ENCODE peak calls at places on chromosomes 13 and 19, in ten cellular contexts. L, T, C, B, S, W, U, J, R and O are unnamed samples.

GRCh38 chr13:107827840-107828549 is 387.3 kb downstream of the LIG4 start:
- DNase-seq in L (peak; percentile 39), T (peak; percentile 26), C (no peak), B (no peak), S (no peak), W (no peak), U (no peak), J (no peak), R (no peak), O (no peak)

GRCh38 chr13:112657850-112658445 is 31.9 kb upstream of the ATP11A start:
- DNase-seq in L (peak; percentile 87), T (peak; percentile 78), C (peak; percentile 33), B (peak; percentile 81), S (no peak), W (no peak), U (no peak), J (no peak), R (peak; percentile 83), O (no peak)

GRCh38 chr13:89169951-89170350 is 1498.8 kb downstream of the SLITRK5 start:
- DNase-seq in L (no peak), T (no peak), C (no peak), B (no peak), S (no peak), W (no peak), U (no peak), J (no peak), R (no peak), O (no peak)

GRCh38 chr19:7916908-7917291 is 2.3 kb downstream of the TGFBR3L start:
- DNase-seq in L (no peak), T (no peak), C (no peak), B (no peak), S (no peak), W (no peak), U (no peak), J (no peak), R (no peak), O (no peak)

GRCh38 chr19:56309511-56310185 is 5.0 kb downstream of the ZSCAN5A start:
- DNase-seq in L (peak; percentile 67), T (peak; percentile 32), C (no peak), B (peak; percentile 4), S (peak; percentile 56), W (no peak), U (peak; percentile 73), J (no peak), R (peak; percentile 36), O (no peak)

GRCh38 chr13:78601886-78602560 is 1.3 kb downstream of the POU4F1 start:
- DNase-seq in L (no peak), T (no peak), C (no peak), B (no peak), S (no peak), W (no peak), U (no peak), J (no peak), R (no peak), O (no peak)

GRCh38 chr13:84417426-84417825 is 535.2 kb upstream of the SLITRK1 start:
- DNase-seq in L (peak; percentile 42), T (no peak), C (no peak), B (no peak), S (no peak), W (no peak), U (no peak), J (no peak), R (no peak), O (no peak)

GRCh38 chr19:3821857-3822364 is 35.7 kb upstream of the MATK start:
- DNase-seq in L (peak; percentile 26), T (peak; percentile 25), C (no peak), B (peak; percentile 10), S (peak; percentile 40), W (peak; percentile 42), U (peak; percentile 79), J (no peak), R (peak; percentile 30), O (peak; percentile 4)

GRCh38 chr19:680287-681028 is 4.3 kb downstream of the FSTL3 start:
- DNase-seq in L (peak; percentile 99), T (peak; percentile 99), C (peak; percentile 97), B (peak; percentile 98), S (peak; percentile 93), W (peak; percentile 100), U (peak; percentile 95), J (peak; percentile 99), R (peak; percentile 99), O (peak; percentile 87)

GRCh38 chr13:85314686-85315085 is 484.5 kb downstream of the SLITRK6 start:
- DNase-seq in L (no peak), T (no peak), C (no peak), B (no peak), S (no peak), W (no peak), U (no peak), J (no peak), R (no peak), O (no peak)

GRCh38 chr13:81480634-81481033 is 1139.7 kb upstream of the SPRY2 start:
- DNase-seq in L (peak; percentile 13), T (no peak), C (no peak), B (no peak), S (no peak), W (no peak), U (no peak), J (no peak), R (no peak), O (no peak)

GRCh38 chr19:52936151-52936957 is 13.1 kb upstream of the ZNF888 start:
- DNase-seq in L (no peak), T (peak; percentile 59), C (no peak), B (no peak), S (no peak), W (no peak), U (peak; percentile 86), J (no peak), R (no peak), O (no peak)

GRCh38 chr13:99886706-99887105 is 84.9 kb downstream of the ZIC5 start:
- DNase-seq in L (no peak), T (no peak), C (no peak), B (no peak), S (no peak), W (no peak), U (no peak), J (no peak), R (no peak), O (no peak)

GRCh38 chr13:51346397-51346796 is 6.9 kb downstream of the SERPINE3 start:
- DNase-seq in L (no peak), T (no peak), C (no peak), B (no peak), S (no peak), W (no peak), U (no peak), J (no peak), R (no peak), O (no peak)

GRCh38 chr19:588093-588742 is 1.5 kb upstream of the HCN2 start:
- DNase-seq in L (peak; percentile 87), T (peak; percentile 86), C (no peak), B (peak; percentile 72), S (peak; percentile 69), W (peak; percentile 91), U (peak; percentile 77), J (no peak), R (peak; percentile 77), O (no peak)

GRCh38 chr19:43780706-43781525 is at the start of gene KCNN4:
- DNase-seq in L (peak; percentile 43), T (peak; percentile 25), C (no peak), B (peak; percentile 67), S (peak; percentile 71), W (no peak), U (peak; percentile 77), J (no peak), R (peak; percentile 68), O (no peak)

GRCh38 chr19:46299695-46300094 is 2.9 kb downstream of the HIF3A start:
- DNase-seq in L (peak; percentile 15), T (peak; percentile 17), C (no peak), B (no peak), S (no peak), W (no peak), U (no peak), J (peak; percentile 50), R (no peak), O (no peak)
- H3K4me3 ChIP-seq in L (peak overlapping the region; percentile 67), T (peak overlapping the region; percentile 44), C (no peak overlapping the region), B (no peak overlapping the region), S (no peak overlapping the region), W (peak overlapping the region; percentile 63), U (no peak overlapping the region), J (peak overlapping the region; percentile 61), R (no peak overlapping the region), O (no peak overlapping the region)

GRCh38 chr13:102226591-102226990 is 175.3 kb downstream of the FGF14 start:
- DNase-seq in L (no peak), T (no peak), C (no peak), B (no peak), S (no peak), W (no peak), U (no peak), J (no peak), R (no peak), O (no peak)
- TF ChIP-seq CTCF in L (no peak), T (no peak), C (no peak), B (no peak), S (no peak), W (no peak), U (no peak), J (no peak), R (no peak), O (no peak)

DNA sequence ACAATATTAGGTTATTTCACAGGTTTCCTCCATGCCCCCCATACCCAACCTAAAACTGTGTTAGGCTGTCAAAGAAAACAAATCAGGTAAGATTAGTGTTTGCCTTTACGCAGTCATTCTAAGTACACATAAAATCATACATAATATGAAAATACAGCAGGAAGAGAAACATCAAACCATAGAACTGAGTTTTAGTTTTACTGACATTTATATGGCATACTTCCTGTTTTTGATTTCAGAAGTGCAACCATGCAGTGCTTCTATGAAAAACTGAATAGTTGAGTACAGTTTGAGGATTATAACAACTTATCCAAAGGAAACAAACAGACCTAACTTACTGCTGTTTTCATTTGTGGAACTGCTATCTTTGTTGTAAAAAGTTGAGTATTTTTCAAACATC is 91.3 kb downstream of the KCNRG start:
- DNase-seq in L (no peak), T (no peak), C (no peak), B (no peak), S (no peak), W (no peak), U (peak; percentile 40), J (no peak), R (no peak), O (no peak)
- H3K4me3 ChIP-seq in L (no peak overlapping the region), T (no peak overlapping the region), C (no peak overlapping the region), B (no peak overlapping the region), S (no peak overlapping the region), W (no peak overlapping the region), U (no peak overlapping the region), J (no peak overlapping the region), R (no peak overlapping the region), O (no peak overlapping the region)

GRCh38 chr13:25990801-25991200 is 61.0 kb downstream of the SHISA2 start:
- DNase-seq in L (peak; percentile 59), T (no peak), C (no peak), B (no peak), S (no peak), W (no peak), U (no peak), J (no peak), R (peak; percentile 42), O (no peak)
- TF ChIP-seq CTCF in L (no peak), T (no peak), C (no peak), B (no peak), S (no peak), W (no peak), U (no peak), J (no peak), R (no peak), O (no peak)

GRCh38 chr19:13850910-13851753 is 25.8 kb upstream of the NANOS3 start:
- DNase-seq in L (peak; percentile 92), T (peak; percentile 94), C (peak; percentile 88), B (peak; percentile 94), S (peak; percentile 89), W (peak; percentile 83), U (peak; percentile 77), J (peak; percentile 92), R (peak; percentile 92), O (no peak)
- H3K4me3 ChIP-seq in L (peak overlapping the region; percentile 25), T (peak overlapping the region; percentile 44), C (peak overlapping the region; percentile 46), B (peak overlapping the region; percentile 1), S (peak overlapping the region; percentile 58), W (peak overlapping the region; percentile 59), U (peak overlapping the region; percentile 35), J (peak overlapping the region; percentile 37), R (peak overlapping the region; percentile 33), O (no peak overlapping the region)